ENCODE peak calls at places on chromosomes 5 and 9, in six cellular contexts. F is stomach, V is transverse colon, G is GM12892, H is HCT116, C is esophagus muscularis mucosa. S is an unnamed sample.

GRCh38 chr5:173458819-173459218 is 130.6 kb upstream of the STC2 start:
- DNase-seq in F (no peak), V (no peak), G (no peak), H (no peak), C (no peak), S (no peak)

GRCh38 chr5:11619339-11620028 is 284.8 kb downstream of the CTNND2 start:
- DNase-seq in F (no peak), V (no peak), G (no peak), H (no peak), C (no peak), S (no peak)

GRCh38 chr9:13728917-13729811 is 449.7 kb upstream of the MPDZ start:
- DNase-seq in F (no peak), V (no peak), G (no peak), H (no peak), C (no peak), S (no peak)

GRCh38 chr9:73011956-73012355 is 59.1 kb upstream of the ALDH1A1 start:
- DNase-seq in F (no peak), V (no peak), G (no peak), H (no peak), C (no peak), S (no peak)

GRCh38 chr5:55021465-55021864 is 2.6 kb upstream of the GZMK start:
- DNase-seq in F (no peak), V (no peak), G (no peak), H (no peak), C (no peak), S (no peak)

GRCh38 chr5:68000805-68001204 is 214.8 kb upstream of the PIK3R1 start:
- DNase-seq in F (no peak), V (no peak), G (no peak), H (no peak), C (no peak), S (no peak)

GRCh38 chr5:77145666-77146065 is 58.6 kb upstream of the ZBED3 start:
- DNase-seq in F (no peak), V (no peak), G (no peak), H (no peak), C (no peak), S (no peak)

GRCh38 chr5:113140837-113141661 is 164.5 kb downstream of the DCP2 start:
- DNase-seq in F (no peak), V (no peak), G (no peak), H (no peak), C (peak), S (no peak)

GRCh38 chr5:134423376-134423775 is 11.7 kb upstream of the CDKN2AIPNL start:
- DNase-seq in F (no peak), V (no peak), G (no peak), H (no peak), C (no peak), S (no peak)

GRCh38 chr5:134427540-134428041 is 15.9 kb upstream of the CDKN2AIPNL start:
- DNase-seq in F (no peak), V (no peak), G (no peak), H (no peak), C (no peak), S (no peak)

GRCh38 chr5:134430001-134430569 is 18.4 kb upstream of the CDKN2AIPNL start:
- DNase-seq in F (no peak), V (no peak), G (no peak), H (no peak), C (no peak), S (no peak)

GRCh38 chr5:134422791-134423365 is 11.2 kb upstream of the CDKN2AIPNL start:
- DNase-seq in F (no peak), V (no peak), G (no peak), H (no peak), C (no peak), S (no peak)

DNA sequence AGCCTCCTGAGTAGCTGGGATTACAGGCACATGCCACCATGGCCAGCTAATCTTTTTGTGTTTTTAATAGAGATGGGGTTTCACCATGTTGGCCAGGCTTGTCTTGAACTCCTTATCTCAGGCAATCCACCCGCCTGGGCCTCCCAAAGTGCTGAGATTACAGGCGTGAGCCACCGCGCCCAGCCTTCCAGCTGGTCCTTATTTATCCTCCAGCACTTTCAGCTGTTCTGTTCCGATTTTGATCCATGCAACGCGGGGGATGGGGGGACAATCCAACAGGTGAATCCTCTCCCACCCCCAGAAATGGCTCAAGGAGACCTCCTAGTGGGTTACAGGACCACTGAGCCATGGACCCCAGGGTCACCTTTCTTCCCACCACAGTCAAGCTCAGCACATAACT is 14.7 kb upstream of the CDKN2AIPNL start:
- DNase-seq in F (no peak), V (no peak), G (no peak), H (no peak), C (no peak), S (no peak)
- TF ChIP-seq POLR2AphosphoS5 in F (no peak), V (no peak), G (no peak), H (no peak), C (no peak), S (no peak)

DNA sequence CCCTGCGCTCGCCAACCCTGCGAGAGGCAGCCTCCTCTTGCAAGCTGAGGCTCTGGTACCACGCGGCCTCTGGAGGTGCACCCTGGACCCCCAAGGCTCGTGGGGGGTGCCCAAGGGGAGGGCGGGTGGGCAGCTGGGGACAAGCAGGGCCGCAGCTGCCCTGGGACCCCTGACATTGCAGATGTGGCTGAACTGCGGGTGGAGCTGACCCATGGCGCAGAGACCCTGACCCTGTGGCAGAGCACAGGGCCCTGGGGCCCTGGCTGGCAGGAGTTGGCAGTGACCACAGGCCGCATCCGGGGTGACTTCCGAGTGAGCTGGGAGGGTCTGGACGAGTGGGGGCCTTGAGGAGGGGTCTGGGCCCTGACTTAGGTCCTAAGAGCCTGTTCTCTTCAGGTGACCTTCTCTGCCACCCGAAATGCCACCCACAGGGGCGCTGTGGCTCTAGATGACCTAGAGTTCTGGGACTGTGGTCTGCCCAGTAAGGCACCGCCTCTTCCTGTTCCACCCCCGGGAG is 1.5 kb downstream of the MAMDC4 start:
- DNase-seq in F (no peak), V (peak), G (no peak), H (no peak), C (no peak), S (no peak)
- TF ChIP-seq POLR2A in F (no peak), V (no peak), G (no peak), H (no peak), C (no peak), S (no peak)

GRCh38 chr9:121313458-121314152 is 45.6 kb downstream of the GSN start:
- DNase-seq in F (no peak), V (no peak), G (no peak), H (no peak), C (no peak), S (no peak)
- TF ChIP-seq POLR2AphosphoS5 in F (no peak), V (no peak), G (no peak), H (no peak), C (peak), S (no peak)

DNA sequence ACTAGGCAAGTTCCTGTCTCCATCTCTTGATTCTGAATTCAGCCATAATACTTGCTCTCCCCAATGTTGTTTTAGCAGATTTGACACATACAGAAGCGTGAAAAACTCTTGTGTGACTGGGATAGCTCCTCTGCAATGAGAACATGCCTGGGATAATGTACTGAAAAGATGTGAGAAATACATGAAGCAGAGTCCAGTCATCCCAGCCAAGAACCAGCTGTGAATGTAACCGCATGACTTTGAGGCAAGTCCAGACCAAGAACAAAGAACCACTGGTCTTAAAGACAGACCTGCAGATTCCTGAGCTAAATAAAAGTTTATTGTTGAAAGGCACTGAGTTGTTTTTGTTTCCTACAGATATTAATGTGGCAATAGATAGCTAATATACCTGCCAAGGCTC is 135.0 kb downstream of the NMUR2 start:
- DNase-seq in F (no peak), V (no peak), G (no peak), H (no peak), C (no peak), S (no peak)
- TF ChIP-seq POLR2A in F (no peak), V (no peak), G (no peak), H (no peak), C (no peak), S (no peak)

DNA sequence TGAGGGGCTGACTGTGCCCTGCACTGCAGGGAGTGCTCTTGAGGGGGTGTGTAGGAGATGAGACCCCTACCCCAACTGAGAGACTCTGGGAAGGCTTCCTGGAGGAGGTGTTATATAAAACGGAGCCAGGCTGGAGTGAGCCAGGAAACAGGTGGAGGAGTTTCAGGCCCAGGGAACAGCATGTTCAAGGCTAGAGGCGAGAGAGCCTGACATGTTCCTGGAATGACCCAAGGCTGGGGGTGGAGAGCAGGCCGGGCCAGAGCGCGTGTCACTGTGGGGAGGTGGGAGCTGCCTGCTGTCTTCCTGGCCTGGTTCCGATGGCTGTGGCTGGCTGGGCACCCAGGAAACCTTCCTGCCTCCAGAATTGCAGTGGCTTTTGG is 48.7 kb downstream of the RXRA start:
- DNase-seq in F (no peak), V (no peak), G (no peak), H (no peak), C (peak), S (no peak)
- TF ChIP-seq POLR2AphosphoS5 in F (peak), V (peak), G (no peak), H (no peak), C (peak), S (no peak)

GRCh38 chr9:136363106-136363605 is 388 bp downstream of the DNLZ start:
- DNase-seq in F (peak), V (peak), G (peak), H (peak), C (peak), S (peak)
- TF ChIP-seq POLR2A in F (no peak), V (peak), G (peak), H (peak), C (peak), S (peak)

S was measured in GM12891.